ENCODE peak calls at places on chromosomes 4 and X, in nine cellular contexts. F is stomach, T is breast epithelium, J is HCT116, K is spleen, L is K562, N is transverse colon, Z is suprapubic skin, R is prostate gland. U is an unnamed sample. For H3K4me1, the result is how much of the 10 kb centered on the place peaks cover.

GRCh38 chr4:180809439-180809838 is 1433.8 kb upstream of the TENM3 start:
- DNase-seq in F (no peak), T (no peak), J (no peak), K (no peak), L (no peak), N (no peak), Z (no peak), R (no peak), U (no peak)

GRCh38 chr4:137521053-137521452 is 11.2 kb downstream of the PCDH18 start:
- DNase-seq in F (no peak), T (no peak), J (no peak), K (no peak), L (no peak), N (no peak), Z (no peak), R (no peak), U (no peak)

GRCh38 chrX:103063918-103064434 is at the start of gene BEX1:
- DNase-seq in F (peak), T (no peak), J (no peak), K (peak), L (no peak), N (peak), Z (no peak), R (peak), U (peak)

GRCh38 chr4:157204634-157205244 is 15.8 kb upstream of the GRIA2 start:
- DNase-seq in F (no peak), T (no peak), J (peak), K (peak), L (peak), N (peak), Z (no peak), R (no peak), U (no peak)

GRCh38 chrX:119539872-119540271 is 25.3 kb downstream of the STEEP1 start:
- DNase-seq in F (no peak), T (no peak), J (no peak), K (no peak), L (peak), N (no peak), Z (no peak), R (no peak), U (no peak)

GRCh38 chrX:15465347-15465746 is 27.8 kb downstream of the PIR start:
- DNase-seq in F (no peak), T (no peak), J (no peak), K (no peak), L (no peak), N (no peak), Z (no peak), R (no peak), U (peak)

GRCh38 chr4:139940600-139940999 is 213.4 kb downstream of the MAML3 start:
- DNase-seq in F (no peak), T (no peak), J (no peak), K (no peak), L (no peak), N (no peak), Z (no peak), R (no peak), U (no peak)

GRCh38 chrX:39242187-39242586 is 440.9 kb downstream of the MID1IP1 start:
- DNase-seq in F (peak), T (no peak), J (peak), K (no peak), L (peak), N (peak), Z (no peak), R (peak), U (no peak)

GRCh38 chr4:138401330-138401729 is 159.2 kb upstream of the SLC7A11 start:
- DNase-seq in F (peak), T (peak), J (no peak), K (no peak), L (peak), N (no peak), Z (no peak), R (no peak), U (peak)

GRCh38 chr4:2886622-2887021 is 43.0 kb downstream of the ADD1 start:
- DNase-seq in F (no peak), T (no peak), J (no peak), K (no peak), L (no peak), N (no peak), Z (no peak), R (no peak), U (no peak)

GRCh38 chrX:130669233-130669632 is 233.8 kb downstream of the ENOX2 start:
- DNase-seq in F (no peak), T (no peak), J (no peak), K (no peak), L (no peak), N (no peak), Z (no peak), R (no peak), U (no peak)

GRCh38 chrX:73987166-73987565 is 316.8 kb upstream of the ZCCHC13 start:
- DNase-seq in F (no peak), T (no peak), J (no peak), K (no peak), L (no peak), N (no peak), Z (no peak), R (no peak), U (no peak)

GRCh38 chr4:2981256-2981804 is 18.0 kb downstream of the GRK4 start:
- DNase-seq in F (no peak), T (no peak), J (no peak), K (no peak), L (no peak), N (no peak), Z (no peak), R (no peak), U (no peak)

GRCh38 chr4:1177274-1178141 is 5.1 kb upstream of the SPON2 start:
- DNase-seq in F (peak), T (no peak), J (no peak), K (peak), L (no peak), N (peak), Z (peak), R (no peak), U (peak)

GRCh38 chr4:37689353-37689752 is 3.2 kb upstream of the RELL1 start:
- DNase-seq in F (no peak), T (no peak), J (no peak), K (no peak), L (no peak), N (no peak), Z (no peak), R (no peak), U (no peak)

GRCh38 chr4:69858683-69859082 is 1.3 kb downstream of the SULT1E1 start:
- DNase-seq in F (no peak), T (no peak), J (no peak), K (no peak), L (no peak), N (no peak), Z (no peak), R (no peak), U (no peak)

GRCh38 chrX:154648931-154649863 is 4.2 kb downstream of the CTAG2 start:
- DNase-seq in F (no peak), T (no peak), J (no peak), K (peak), L (no peak), N (no peak), Z (no peak), R (no peak), U (no peak)

GRCh38 chr4:148998719-148999118 is 556.5 kb upstream of the NR3C2 start:
- DNase-seq in F (no peak), T (no peak), J (peak), K (no peak), L (peak), N (no peak), Z (no peak), R (no peak), U (no peak)

GRCh38 chr4:123478859-123479345 is 82.3 kb downstream of the SPRY1 start:
- DNase-seq in F (peak), T (peak), J (peak), K (no peak), L (peak), N (peak), Z (no peak), R (peak), U (no peak)

GRCh38 chr4:153449338-153449737 is 16.8 kb upstream of the TMEM131L start:
- DNase-seq in F (no peak), T (no peak), J (no peak), K (no peak), L (no peak), N (no peak), Z (no peak), R (no peak), U (no peak)

GRCh38 chr4:125522992-125523391 is 208.2 kb downstream of the FAT4 start:
- DNase-seq in F (no peak), T (no peak), J (no peak), K (no peak), L (no peak), N (no peak), Z (no peak), R (no peak), U (no peak)

GRCh38 chr4:132982151-132982550 is 166.9 kb upstream of the PCDH10 start:
- DNase-seq in F (no peak), T (no peak), J (no peak), K (no peak), L (no peak), N (no peak), Z (no peak), R (no peak), U (no peak)

GRCh38 chr4:169241480-169241879 is 29.3 kb downstream of the SH3RF1 start:
- DNase-seq in F (no peak), T (no peak), J (no peak), K (no peak), L (no peak), N (no peak), Z (no peak), R (no peak), U (no peak)

GRCh38 chr4:13626492-13627184 is 887 bp downstream of the BOD1L1 start:
- DNase-seq in F (no peak), T (no peak), J (no peak), K (no peak), L (peak), N (no peak), Z (no peak), R (no peak), U (no peak)

GRCh38 chr4:85274955-85275354 is 200.0 kb upstream of the ARHGAP24 start:
- DNase-seq in F (no peak), T (no peak), J (no peak), K (no peak), L (no peak), N (no peak), Z (no peak), R (no peak), U (no peak)

DNA sequence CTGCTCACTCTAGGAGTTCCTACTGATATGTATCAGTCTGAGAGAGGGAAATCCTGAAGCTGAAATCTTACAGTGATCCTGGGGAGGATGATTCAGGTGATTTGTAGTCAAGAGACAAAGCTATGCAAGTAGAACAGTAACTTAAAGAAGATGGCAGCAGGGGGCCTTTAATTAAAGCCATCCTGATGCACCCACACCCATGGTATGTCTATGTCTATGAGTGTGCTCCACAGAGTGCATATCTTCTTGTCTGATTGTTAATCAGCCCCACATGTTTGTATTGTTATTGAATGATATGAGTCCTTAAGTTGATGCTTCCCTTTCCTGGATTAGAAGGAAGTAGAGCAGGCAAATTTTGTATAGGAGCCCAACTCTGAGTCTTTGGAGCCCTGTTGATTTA is 78.8 kb downstream of the NHS start:
- DNase-seq in F (no peak), T (no peak), J (no peak), K (no peak), L (no peak), N (no peak), Z (no peak), R (no peak), U (no peak)
- H3K4me1 ChIP-seq in F (under half), T (under half), J (under half), K (under half), L (under half), N (under half), Z (under half), R (under half), U (under half)

GRCh38 chr4:48799157-48799556 is 19.1 kb upstream of the FRYL start:
- DNase-seq in F (no peak), T (no peak), J (no peak), K (no peak), L (no peak), N (no peak), Z (no peak), R (no peak), U (no peak)

GRCh38 chr4:48804584-48805301 is 24.7 kb upstream of the FRYL start:
- DNase-seq in F (no peak), T (no peak), J (no peak), K (no peak), L (peak), N (no peak), Z (no peak), R (no peak), U (no peak)

GRCh38 chr4:48801016-48801715 is 21.1 kb upstream of the FRYL start:
- DNase-seq in F (no peak), T (no peak), J (no peak), K (no peak), L (no peak), N (no peak), Z (no peak), R (no peak), U (no peak)

GRCh38 chr4:48798117-48798516 is 18.0 kb upstream of the FRYL start:
- DNase-seq in F (no peak), T (no peak), J (no peak), K (no peak), L (no peak), N (no peak), Z (no peak), R (no peak), U (no peak)

GRCh38 chr4:48801739-48802138 is 21.7 kb upstream of the FRYL start:
- DNase-seq in F (no peak), T (no peak), J (no peak), K (no peak), L (no peak), N (no peak), Z (no peak), R (no peak), U (no peak)
- TF ChIP-seq POLR2AphosphoS5 in F (no peak), T (no peak), J (no peak), K (no peak), L (no peak), N (no peak), Z (no peak), R (peak), U (no peak)

GRCh38 chr4:47215759-47216158 is 184.4 kb downstream of the GABRB1 start:
- DNase-seq in F (no peak), T (no peak), J (no peak), K (no peak), L (no peak), N (no peak), Z (no peak), R (no peak), U (no peak)

GRCh38 chr4:47213539-47213938 is 182.2 kb downstream of the GABRB1 start:
- DNase-seq in F (no peak), T (no peak), J (no peak), K (no peak), L (no peak), N (no peak), Z (no peak), R (no peak), U (no peak)

GRCh38 chr4:47210828-47211227 is 179.5 kb downstream of the GABRB1 start:
- DNase-seq in F (no peak), T (no peak), J (no peak), K (no peak), L (no peak), N (no peak), Z (no peak), R (no peak), U (no peak)

GRCh38 chr4:47213106-47213505 is 181.7 kb downstream of the GABRB1 start:
- DNase-seq in F (no peak), T (no peak), J (no peak), K (no peak), L (no peak), N (no peak), Z (no peak), R (no peak), U (no peak)

GRCh38 chr4:47213971-47214370 is 182.6 kb downstream of the GABRB1 start:
- DNase-seq in F (no peak), T (no peak), J (no peak), K (no peak), L (no peak), N (no peak), Z (no peak), R (no peak), U (no peak)
- TF ChIP-seq POLR2A in F (no peak), T (no peak), J (no peak), K (no peak), L (no peak), N (no peak), Z (no peak), R (no peak), U (no peak)

GRCh38 chr4:143358419-143358818 is 21.7 kb downstream of the GAB1 start:
- DNase-seq in F (no peak), T (no peak), J (no peak), K (no peak), L (no peak), N (no peak), Z (no peak), R (no peak), U (no peak)
- H3K4me1 ChIP-seq in F (half or more), T (under half), J (under half), K (half or more), L (under half), N (half or more), Z (half or more), R (under half), U (under half)

DNA sequence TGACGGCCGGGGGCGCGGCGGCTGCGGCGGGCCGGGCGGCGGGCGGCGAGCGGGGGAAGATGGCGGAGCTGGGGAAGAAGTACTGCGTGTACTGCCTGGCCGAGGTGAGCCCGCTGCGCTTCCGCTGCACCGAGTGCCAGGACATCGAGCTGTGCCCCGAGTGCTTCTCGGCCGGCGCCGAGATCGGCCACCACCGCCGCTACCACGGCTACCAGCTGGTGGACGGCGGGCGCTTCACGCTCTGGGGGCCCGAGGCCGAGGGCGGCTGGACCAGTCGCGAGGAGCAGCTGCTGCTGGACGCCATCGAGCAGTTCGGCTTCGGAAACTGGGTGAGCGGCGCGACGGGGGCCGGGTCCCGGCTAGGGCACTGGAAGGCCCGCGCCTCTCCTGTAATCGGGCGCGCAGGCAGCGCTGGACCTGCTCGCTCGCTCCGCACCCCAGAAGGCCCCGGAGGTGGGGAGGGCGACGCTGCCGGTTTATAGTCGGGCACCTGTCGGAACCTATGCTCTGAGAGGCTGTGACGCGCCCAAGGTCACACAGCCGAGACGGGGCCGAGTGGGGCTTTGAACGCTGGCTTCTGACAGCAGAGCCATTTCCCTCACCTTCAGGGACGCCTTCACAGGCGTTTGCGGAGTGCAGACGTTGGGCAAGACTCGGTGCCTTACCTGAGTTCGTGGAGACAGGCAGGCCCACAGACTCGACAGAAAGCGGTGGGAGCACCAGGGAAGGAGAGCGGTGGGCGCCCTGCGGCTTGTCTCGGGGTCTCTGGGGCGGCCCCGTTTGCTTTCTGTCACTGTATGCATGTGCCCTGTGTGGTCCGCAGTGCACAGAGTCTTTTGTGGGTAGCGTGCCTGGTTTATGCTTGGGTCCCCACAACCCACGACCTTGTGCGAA is 596 bp downstream of the TADA2B start:
- DNase-seq in F (peak), T (no peak), J (no peak), K (peak), L (peak), N (peak), Z (no peak), R (peak), U (peak)
- TF ChIP-seq POLR2AphosphoS5 in F (no peak), T (no peak), J (no peak), K (peak), L (no peak), N (peak), Z (peak), R (no peak), U (peak)

U was measured in sigmoid colon.